ENCODE peak calls at places on chromosomes 13 and 19, in four cellular contexts. H, G, Z and U are unnamed samples.

GRCh38 chr13:114002771-114003321 is 29.0 kb upstream of the C13orf46 start:
- DNase-seq in Z (no peak), G (no peak), H (no peak), U (no peak)

GRCh38 chr19:51166846-51167490 is 24.9 kb downstream of the SIGLEC7 start:
- DNase-seq in H (peak), G (no peak), Z (no peak), U (no peak)

GRCh38 chr13:99686944-99687382 is 185.7 kb downstream of the TM9SF2 start:
- DNase-seq in Z (peak), H (peak), G (no peak), U (peak)

GRCh38 chr19:2308114-2308556 is at the start of gene LINGO3:
- DNase-seq in Z (no peak), G (peak), H (peak), U (no peak)

GRCh38 chr13:99895428-99895998 is 76.1 kb downstream of the ZIC5 start:
- DNase-seq in G (peak), H (no peak), Z (no peak), U (no peak)

GRCh38 chr19:13208131-13208963 is 58.1 kb downstream of the IER2 start:
- DNase-seq in G (no peak), H (no peak), Z (no peak), U (no peak)

GRCh38 chr19:18425515-18426415 is 6.6 kb downstream of the SSBP4 start:
- DNase-seq in G (no peak), H (peak), Z (no peak), U (no peak)

GRCh38 chr19:17747205-17748098 is 3.8 kb upstream of the FCHO1 start:
- DNase-seq in G (peak), H (peak), Z (peak), U (peak)

GRCh38 chr19:55153652-55154264 is 3.8 kb downstream of the TNNI3 start:
- DNase-seq in G (no peak), Z (no peak), H (no peak), U (no peak)

GRCh38 chr19:19434483-19435045 is 29.1 kb downstream of the GATAD2A start:
- DNase-seq in H (no peak), Z (no peak), G (no peak), U (no peak)

GRCh38 chr13:33363328-33363727 is 77.8 kb upstream of the STARD13 start:
- DNase-seq in G (no peak), H (no peak), Z (no peak), U (no peak)

GRCh38 chr19:15673176-15673654 is 328 bp downstream of the CYP4F12 start:
- DNase-seq in G (no peak), Z (no peak), H (no peak), U (no peak)
- TF ChIP-seq USF2 in G (no peak), Z (no peak), H (no peak), U (no peak)

GRCh38 chr19:42185281-42185680 is 32.2 kb downstream of the DEDD2 start:
- DNase-seq in Z (no peak), H (no peak), G (no peak), U (no peak)
- TF ChIP-seq TEAD4 in Z (no peak), H (no peak), G (no peak), U (no peak)

DNA sequence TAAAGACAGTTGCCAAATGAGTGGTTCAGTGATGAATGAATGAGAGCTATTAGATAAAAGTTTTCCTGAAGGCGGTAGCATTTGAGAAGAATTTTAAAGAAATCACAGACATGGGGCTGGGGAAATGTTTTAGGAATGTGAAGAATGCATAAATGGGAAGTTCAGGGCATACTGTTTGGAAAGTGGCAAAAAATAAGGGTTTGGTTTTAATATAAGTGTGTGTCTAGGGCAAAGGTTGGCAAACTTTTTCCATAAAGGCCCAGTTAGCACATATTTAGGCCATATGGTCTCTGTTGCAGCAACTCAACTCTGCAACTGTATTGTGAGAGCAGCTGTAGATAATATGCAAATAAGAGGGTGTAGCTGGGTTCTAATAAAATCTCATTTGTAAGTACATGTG is 522.0 kb downstream of the DIAPH3 start:
- DNase-seq in H (no peak), G (no peak), Z (no peak), U (no peak)
- TF ChIP-seq USF2 in H (no peak), G (no peak), Z (no peak), U (no peak)

DNA sequence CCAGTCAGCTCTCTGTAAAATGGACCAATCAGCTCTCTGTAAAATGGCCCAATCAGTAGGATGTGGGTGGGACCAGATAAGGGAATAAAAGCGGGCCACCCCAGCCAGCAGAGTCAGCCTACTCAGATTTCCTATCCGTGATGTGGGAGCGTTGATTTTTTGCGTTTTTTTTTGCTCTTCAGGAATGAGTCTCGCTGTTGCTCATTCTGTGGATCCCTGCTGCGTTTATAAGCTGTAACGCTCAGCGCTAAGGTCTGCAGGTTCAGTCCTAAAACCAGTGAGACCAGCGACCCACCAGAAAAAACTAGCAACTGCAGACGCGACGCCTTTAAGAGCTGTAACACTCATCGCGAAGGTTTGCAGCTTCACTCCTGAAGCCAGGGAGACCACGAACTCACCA is 435.7 kb downstream of the SLITRK6 start:
- DNase-seq in H (no peak), G (no peak), Z (no peak), U (no peak)
- TF ChIP-seq TEAD4 in H (no peak), G (no peak), Z (no peak), U (no peak)

DNA sequence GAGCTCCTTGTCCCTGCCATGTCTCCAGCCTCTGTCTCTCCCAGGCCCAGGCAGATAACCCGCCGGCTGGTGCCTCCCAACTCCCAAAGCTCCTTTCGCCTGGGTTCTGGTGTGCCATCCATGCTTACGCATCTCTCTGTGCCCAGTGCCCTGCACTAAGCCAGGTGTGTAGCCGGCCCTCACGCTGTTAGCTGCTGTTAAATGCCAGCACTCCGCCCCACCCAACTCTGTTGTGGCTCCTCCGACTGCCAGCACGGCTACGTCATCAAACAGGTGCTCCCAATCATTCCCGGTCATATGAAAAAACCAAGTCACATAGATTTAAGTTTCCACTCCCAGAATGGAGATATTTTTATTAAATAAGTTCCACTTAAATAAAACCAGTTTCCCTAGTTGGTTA is 7.0 kb upstream of the HSPH1 start:
- DNase-seq in H (no peak), Z (no peak), G (no peak), U (no peak)
- TF ChIP-seq USF2 in H (no peak), Z (no peak), G (no peak), U (no peak)

GRCh38 chr13:27593267-27593666 is 27.1 kb downstream of the LNX2 start:
- DNase-seq in Z (no peak), G (no peak), H (no peak), U (no peak)

GRCh38 chr13:27599845-27600553 is 20.3 kb downstream of the LNX2 start:
- DNase-seq in H (peak), Z (no peak), G (peak), U (no peak)

GRCh38 chr13:27592865-27593264 is 27.5 kb downstream of the LNX2 start:
- DNase-seq in H (no peak), Z (no peak), G (no peak), U (no peak)

GRCh38 chr13:27599096-27599495 is 21.2 kb downstream of the LNX2 start:
- DNase-seq in G (no peak), Z (no peak), H (no peak), U (no peak)

GRCh38 chr13:27595055-27595811 is 25.1 kb downstream of the LNX2 start:
- DNase-seq in G (no peak), H (peak), Z (no peak), U (no peak)
- TF ChIP-seq TEAD4 in G (no peak), H (no peak), Z (no peak), U (no peak)

GRCh38 chr13:87982436-87982835 is 311.3 kb downstream of the SLITRK5 start:
- DNase-seq in G (peak), H (no peak), Z (no peak), U (no peak)
- TF ChIP-seq USF2 in G (no peak), H (no peak), Z (no peak), U (no peak)

GRCh38 chr13:109156181-109156935 is 526.9 kb downstream of the MYO16 start:
- DNase-seq in G (no peak), Z (no peak), H (no peak), U (no peak)

GRCh38 chr13:109158383-109158782 is 529.0 kb downstream of the MYO16 start:
- DNase-seq in Z (no peak), G (no peak), H (no peak), U (no peak)

GRCh38 chr13:109155301-109155761 is 525.9 kb downstream of the MYO16 start:
- DNase-seq in Z (no peak), G (no peak), H (no peak), U (no peak)

GRCh38 chr13:109159650-109160309 is 530.4 kb downstream of the MYO16 start:
- DNase-seq in H (no peak), G (peak), Z (no peak), U (no peak)

DNA sequence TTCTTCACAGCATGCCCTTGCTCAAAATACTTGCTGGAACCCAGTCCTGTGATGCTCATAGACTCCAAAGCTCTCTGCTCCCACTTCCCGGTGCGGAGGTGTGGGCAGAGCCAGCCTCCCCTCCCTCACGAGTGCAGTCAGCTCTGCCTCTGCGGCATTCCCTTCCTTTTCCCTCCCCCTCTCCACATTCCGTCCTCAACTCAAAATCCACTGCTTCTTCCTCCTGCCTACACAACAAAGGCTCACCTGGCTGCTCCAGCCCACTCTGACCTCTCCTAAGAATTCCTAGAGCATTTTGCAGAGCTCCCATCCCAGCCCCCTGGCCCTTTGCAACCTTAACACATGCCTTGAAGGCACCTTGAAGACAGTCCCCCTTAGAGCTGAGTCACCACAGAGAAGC is 527.9 kb downstream of the MYO16 start:
- DNase-seq in Z (no peak), G (no peak), H (no peak), U (peak)
- TF ChIP-seq TEAD4 in Z (peak), G (no peak), H (no peak), U (no peak)